ENCODE peak calls at places on chromosome 11, in seven cellular contexts. One of them, this sample, is unnamed.

GRCh38 chr11:121194731-121195596 is 93.9 kb downstream of the TECTA start:
- DNase-seq in fibroblast of lung: peak; percentile 42
- DNase-seq in stomach: peak; percentile 39
- DNase-seq in heart left ventricle: no peak
- DNase-seq in WTC11: peak; percentile 49
- DNase-seq in retinal pigment epithelial cell: no peak
- DNase-seq in GM06990: no peak
- DNase-seq in this sample: peak; percentile 77

GRCh38 chr11:29173660-29174062 is 843.2 kb downstream of the KCNA4 start:
- DNase-seq in fibroblast of lung: peak; percentile 98
- DNase-seq in stomach: no peak
- DNase-seq in heart left ventricle: no peak
- DNase-seq in WTC11: no peak
- DNase-seq in retinal pigment epithelial cell: peak; percentile 52
- DNase-seq in GM06990: no peak
- DNase-seq in this sample: no peak

GRCh38 chr11:11073996-11074395 is 216.1 kb upstream of the ZBED5 start:
- DNase-seq in fibroblast of lung: no peak
- DNase-seq in stomach: no peak
- DNase-seq in heart left ventricle: no peak
- DNase-seq in WTC11: no peak
- DNase-seq in retinal pigment epithelial cell: no peak
- DNase-seq in GM06990: no peak
- DNase-seq in this sample: no peak

GRCh38 chr11:96168623-96169022 is 174.4 kb downstream of the MAML2 start:
- DNase-seq in fibroblast of lung: peak; percentile 89
- DNase-seq in stomach: no peak
- DNase-seq in heart left ventricle: peak; percentile 38
- DNase-seq in WTC11: no peak
- DNase-seq in retinal pigment epithelial cell: peak; percentile 95
- DNase-seq in GM06990: no peak
- DNase-seq in this sample: no peak

GRCh38 chr11:6437993-6438392 is 2.8 kb downstream of the HPX start:
- DNase-seq in fibroblast of lung: no peak
- DNase-seq in stomach: no peak
- DNase-seq in heart left ventricle: no peak
- DNase-seq in WTC11: no peak
- DNase-seq in retinal pigment epithelial cell: no peak
- DNase-seq in GM06990: no peak
- DNase-seq in this sample: no peak

GRCh38 chr11:120073196-120073595 is 64.7 kb downstream of the TRIM29 start:
- DNase-seq in fibroblast of lung: no peak
- DNase-seq in stomach: no peak
- DNase-seq in heart left ventricle: no peak
- DNase-seq in WTC11: no peak
- DNase-seq in retinal pigment epithelial cell: no peak
- DNase-seq in GM06990: no peak
- DNase-seq in this sample: no peak

GRCh38 chr11:67406969-67407699 is 3.3 kb downstream of the TBC1D10C start:
- DNase-seq in fibroblast of lung: no peak
- DNase-seq in stomach: no peak
- DNase-seq in heart left ventricle: no peak
- DNase-seq in WTC11: no peak
- DNase-seq in retinal pigment epithelial cell: no peak
- DNase-seq in GM06990: no peak
- DNase-seq in this sample: no peak

GRCh38 chr11:128686045-128686741 is 7.7 kb upstream of the FLI1 start:
- DNase-seq in fibroblast of lung: no peak
- DNase-seq in stomach: no peak
- DNase-seq in heart left ventricle: no peak
- DNase-seq in WTC11: peak; percentile 58
- DNase-seq in retinal pigment epithelial cell: no peak
- DNase-seq in GM06990: no peak
- DNase-seq in this sample: peak; percentile 40

GRCh38 chr11:78292109-78292803 is 103.5 kb downstream of the USP35 start:
- DNase-seq in fibroblast of lung: no peak
- DNase-seq in stomach: no peak
- DNase-seq in heart left ventricle: no peak
- DNase-seq in WTC11: no peak
- DNase-seq in retinal pigment epithelial cell: no peak
- DNase-seq in GM06990: no peak
- DNase-seq in this sample: no peak

GRCh38 chr11:85947431-85948272 is 92.5 kb downstream of the CCDC83 start:
- DNase-seq in fibroblast of lung: peak; percentile 80
- DNase-seq in stomach: no peak
- DNase-seq in heart left ventricle: no peak
- DNase-seq in WTC11: no peak
- DNase-seq in retinal pigment epithelial cell: peak; percentile 73
- DNase-seq in GM06990: no peak
- DNase-seq in this sample: peak; percentile 27

GRCh38 chr11:93020248-93021088 is 51.0 kb downstream of the MTNR1B start:
- DNase-seq in fibroblast of lung: peak; percentile 91
- DNase-seq in stomach: no peak
- DNase-seq in heart left ventricle: no peak
- DNase-seq in WTC11: no peak
- DNase-seq in retinal pigment epithelial cell: peak; percentile 68
- DNase-seq in GM06990: no peak
- DNase-seq in this sample: no peak

GRCh38 chr11:44199816-44200215 is 104.3 kb downstream of the EXT2 start:
- DNase-seq in fibroblast of lung: peak; percentile 27
- DNase-seq in stomach: no peak
- DNase-seq in heart left ventricle: no peak
- DNase-seq in WTC11: no peak
- DNase-seq in retinal pigment epithelial cell: no peak
- DNase-seq in GM06990: no peak
- DNase-seq in this sample: no peak

GRCh38 chr11:14638561-14638960 is 5.0 kb upstream of the PDE3B start:
- DNase-seq in fibroblast of lung: peak; percentile 10
- DNase-seq in stomach: no peak
- DNase-seq in heart left ventricle: no peak
- DNase-seq in WTC11: no peak
- DNase-seq in retinal pigment epithelial cell: no peak
- DNase-seq in GM06990: no peak
- DNase-seq in this sample: no peak

GRCh38 chr11:60769811-60770210 is 13.1 kb downstream of the MS4A15 start:
- DNase-seq in fibroblast of lung: no peak
- DNase-seq in stomach: no peak
- DNase-seq in heart left ventricle: no peak
- DNase-seq in WTC11: no peak
- DNase-seq in retinal pigment epithelial cell: no peak
- DNase-seq in GM06990: no peak
- DNase-seq in this sample: no peak

GRCh38 chr11:121467965-121468364 is 15.2 kb upstream of the SORL1-AS1 start:
- DNase-seq in fibroblast of lung: peak; percentile 30
- DNase-seq in stomach: no peak
- DNase-seq in heart left ventricle: no peak
- DNase-seq in WTC11: no peak
- DNase-seq in retinal pigment epithelial cell: no peak
- DNase-seq in GM06990: peak; percentile 75
- DNase-seq in this sample: peak; percentile 79

GRCh38 chr11:61338783-61339489 is 5.9 kb downstream of the TKFC start:
- DNase-seq in fibroblast of lung: no peak
- DNase-seq in stomach: no peak
- DNase-seq in heart left ventricle: no peak
- DNase-seq in WTC11: no peak
- DNase-seq in retinal pigment epithelial cell: no peak
- DNase-seq in GM06990: no peak
- DNase-seq in this sample: no peak

GRCh38 chr11:130197386-130198035 is 37.9 kb downstream of the ST14 start:
- DNase-seq in fibroblast of lung: peak; percentile 43
- DNase-seq in stomach: no peak
- DNase-seq in heart left ventricle: no peak
- DNase-seq in WTC11: no peak
- DNase-seq in retinal pigment epithelial cell: no peak
- DNase-seq in GM06990: no peak
- DNase-seq in this sample: no peak

GRCh38 chr11:64754124-64754918 is 5.5 kb downstream of the PYGM start:
- DNase-seq in fibroblast of lung: no peak
- DNase-seq in stomach: no peak
- DNase-seq in heart left ventricle: no peak
- DNase-seq in WTC11: no peak
- DNase-seq in retinal pigment epithelial cell: no peak
- DNase-seq in GM06990: no peak
- DNase-seq in this sample: no peak

GRCh38 chr11:110490886-110491285 is 61.1 kb downstream of the FDX1 start:
- DNase-seq in fibroblast of lung: peak; percentile 65
- DNase-seq in stomach: no peak
- DNase-seq in heart left ventricle: no peak
- DNase-seq in WTC11: no peak
- DNase-seq in retinal pigment epithelial cell: no peak
- DNase-seq in GM06990: no peak
- DNase-seq in this sample: no peak

GRCh38 chr11:96794152-96794551 is 404.3 kb downstream of the JRKL start:
- DNase-seq in fibroblast of lung: no peak
- DNase-seq in stomach: no peak
- DNase-seq in heart left ventricle: no peak
- DNase-seq in WTC11: no peak
- DNase-seq in retinal pigment epithelial cell: no peak
- DNase-seq in GM06990: no peak
- DNase-seq in this sample: no peak

GRCh38 chr11:46659908-46660307 is 40.5 kb downstream of the ARHGAP1 start:
- DNase-seq in fibroblast of lung: peak; percentile 83
- DNase-seq in stomach: no peak
- DNase-seq in heart left ventricle: no peak
- DNase-seq in WTC11: no peak
- DNase-seq in retinal pigment epithelial cell: no peak
- DNase-seq in GM06990: no peak
- DNase-seq in this sample: no peak

GRCh38 chr11:34027516-34028406 is 23.8 kb upstream of the CAPRIN1 start:
- DNase-seq in fibroblast of lung: no peak
- DNase-seq in stomach: peak; percentile 66
- DNase-seq in heart left ventricle: no peak
- DNase-seq in WTC11: no peak
- DNase-seq in retinal pigment epithelial cell: no peak
- DNase-seq in GM06990: no peak
- DNase-seq in this sample: no peak

GRCh38 chr11:27720277-27720830 is 20.1 kb upstream of the BDNF start:
- DNase-seq in fibroblast of lung: peak; percentile 58
- DNase-seq in stomach: no peak
- DNase-seq in heart left ventricle: no peak
- DNase-seq in WTC11: peak; percentile 78
- DNase-seq in retinal pigment epithelial cell: no peak
- DNase-seq in GM06990: no peak
- DNase-seq in this sample: peak; percentile 57
- TF ChIP-seq CTCF in fibroblast of lung: peak; percentile 21
- TF ChIP-seq CTCF in stomach: no peak
- TF ChIP-seq CTCF in heart left ventricle: no peak
- TF ChIP-seq CTCF in WTC11: peak; percentile 18
- TF ChIP-seq CTCF in retinal pigment epithelial cell: peak; percentile 54
- TF ChIP-seq CTCF in GM06990: no peak
- TF ChIP-seq CTCF in this sample: no peak

GRCh38 chr11:72789493-72790131 is 4.2 kb downstream of the STARD10 start:
- DNase-seq in fibroblast of lung: peak; percentile 72
- DNase-seq in stomach: peak; percentile 50
- DNase-seq in heart left ventricle: peak; percentile 76
- DNase-seq in WTC11: no peak
- DNase-seq in retinal pigment epithelial cell: no peak
- DNase-seq in GM06990: no peak
- DNase-seq in this sample: no peak

GRCh38 chr11:72788250-72788649 is 5.6 kb downstream of the STARD10 start:
- DNase-seq in fibroblast of lung: no peak
- DNase-seq in stomach: peak; percentile 55
- DNase-seq in heart left ventricle: no peak
- DNase-seq in WTC11: no peak
- DNase-seq in retinal pigment epithelial cell: no peak
- DNase-seq in GM06990: no peak
- DNase-seq in this sample: no peak

GRCh38 chr11:72784662-72785061 is 9.2 kb downstream of the STARD10 start:
- DNase-seq in fibroblast of lung: no peak
- DNase-seq in stomach: no peak
- DNase-seq in heart left ventricle: no peak
- DNase-seq in WTC11: no peak
- DNase-seq in retinal pigment epithelial cell: no peak
- DNase-seq in GM06990: no peak
- DNase-seq in this sample: no peak

GRCh38 chr11:72786305-72787261 is 7.3 kb downstream of the STARD10 start:
- DNase-seq in fibroblast of lung: no peak
- DNase-seq in stomach: peak; percentile 89
- DNase-seq in heart left ventricle: no peak
- DNase-seq in WTC11: no peak
- DNase-seq in retinal pigment epithelial cell: no peak
- DNase-seq in GM06990: no peak
- DNase-seq in this sample: no peak

GRCh38 chr11:72787262-72788104 is 6.4 kb downstream of the STARD10 start:
- DNase-seq in fibroblast of lung: no peak
- DNase-seq in stomach: no peak
- DNase-seq in heart left ventricle: no peak
- DNase-seq in WTC11: peak; percentile 88
- DNase-seq in retinal pigment epithelial cell: no peak
- DNase-seq in GM06990: peak; percentile 64
- DNase-seq in this sample: peak; percentile 81
- TF ChIP-seq CTCF in fibroblast of lung: no peak
- TF ChIP-seq CTCF in stomach: no peak
- TF ChIP-seq CTCF in heart left ventricle: no peak
- TF ChIP-seq CTCF in WTC11: no peak
- TF ChIP-seq CTCF in retinal pigment epithelial cell: no peak
- TF ChIP-seq CTCF in GM06990: peak; percentile 46
- TF ChIP-seq CTCF in this sample: no peak

GRCh38 chr11:112129656-112130055 is 34.2 kb downstream of the IL18 start:
- DNase-seq in fibroblast of lung: no peak
- DNase-seq in stomach: no peak
- DNase-seq in heart left ventricle: peak; percentile 28
- DNase-seq in WTC11: no peak
- DNase-seq in retinal pigment epithelial cell: no peak
- DNase-seq in GM06990: no peak
- DNase-seq in this sample: no peak

GRCh38 chr11:112134473-112134872 is 29.4 kb downstream of the IL18 start:
- DNase-seq in fibroblast of lung: no peak
- DNase-seq in stomach: no peak
- DNase-seq in heart left ventricle: no peak
- DNase-seq in WTC11: no peak
- DNase-seq in retinal pigment epithelial cell: no peak
- DNase-seq in GM06990: no peak
- DNase-seq in this sample: no peak

GRCh38 chr11:112127056-112127455 is 36.8 kb downstream of the IL18 start:
- DNase-seq in fibroblast of lung: no peak
- DNase-seq in stomach: no peak
- DNase-seq in heart left ventricle: no peak
- DNase-seq in WTC11: no peak
- DNase-seq in retinal pigment epithelial cell: no peak
- DNase-seq in GM06990: no peak
- DNase-seq in this sample: no peak

GRCh38 chr11:112128483-112129121 is 35.3 kb downstream of the IL18 start:
- DNase-seq in fibroblast of lung: peak; percentile 80
- DNase-seq in stomach: peak; percentile 39
- DNase-seq in heart left ventricle: peak; percentile 50
- DNase-seq in WTC11: no peak
- DNase-seq in retinal pigment epithelial cell: no peak
- DNase-seq in GM06990: no peak
- DNase-seq in this sample: no peak

GRCh38 chr11:112132737-112133136 is 31.2 kb downstream of the IL18 start:
- DNase-seq in fibroblast of lung: no peak
- DNase-seq in stomach: no peak
- DNase-seq in heart left ventricle: no peak
- DNase-seq in WTC11: no peak
- DNase-seq in retinal pigment epithelial cell: no peak
- DNase-seq in GM06990: no peak
- DNase-seq in this sample: no peak
- TF ChIP-seq CTCF in fibroblast of lung: no peak
- TF ChIP-seq CTCF in stomach: no peak
- TF ChIP-seq CTCF in heart left ventricle: no peak
- TF ChIP-seq CTCF in WTC11: no peak
- TF ChIP-seq CTCF in retinal pigment epithelial cell: no peak
- TF ChIP-seq CTCF in GM06990: no peak
- TF ChIP-seq CTCF in this sample: no peak

GRCh38 chr11:69462106-69463045 is 19.1 kb upstream of the LINC01488 start:
- DNase-seq in fibroblast of lung: no peak
- DNase-seq in stomach: no peak
- DNase-seq in heart left ventricle: no peak
- DNase-seq in WTC11: no peak
- DNase-seq in retinal pigment epithelial cell: no peak
- DNase-seq in GM06990: no peak
- DNase-seq in this sample: no peak
- TF ChIP-seq CTCF in fibroblast of lung: no peak
- TF ChIP-seq CTCF in stomach: no peak
- TF ChIP-seq CTCF in heart left ventricle: no peak
- TF ChIP-seq CTCF in WTC11: no peak
- TF ChIP-seq CTCF in retinal pigment epithelial cell: no peak
- TF ChIP-seq CTCF in GM06990: no peak
- TF ChIP-seq CTCF in this sample: no peak